ENCODE peak calls at places on chromosomes 11 and 22, in ten cellular contexts. One of them, this sample, is unnamed.

GRCh38 chr11:34546511-34547206 is 33.1 kb upstream of the ELF5 start:
- DNase-seq in pulmonary artery endothelial cell: no peak
- DNase-seq in cardiac fibroblast: no peak
- DNase-seq in heart left ventricle: no peak
- DNase-seq in MCF 10A: no peak
- DNase-seq in stimulated activated CD4-positive, alpha-beta T cell treated with anti-CD3 and anti-CD28 coated beads, Interleukin-12 subunit alpha, Interleukin-12 subunit beta, amount 100 ng/mL, for 4 hours: no peak
- DNase-seq in SHP77: no peak
- DNase-seq in fibroblast of the conjunctiva: no peak
- DNase-seq in amniotic stem cell: no peak
- DNase-seq in fibroblast of lung: no peak
- DNase-seq in this sample: no peak

GRCh38 chr11:62707277-62707771 is at the start of the genes BSCL2 and GNG3:
- DNase-seq in pulmonary artery endothelial cell: no peak
- DNase-seq in cardiac fibroblast: no peak
- DNase-seq in heart left ventricle: peak
- DNase-seq in MCF 10A: no peak
- DNase-seq in stimulated activated CD4-positive, alpha-beta T cell treated with anti-CD3 and anti-CD28 coated beads, Interleukin-12 subunit alpha, Interleukin-12 subunit beta, amount 100 ng/mL, for 4 hours: no peak
- DNase-seq in SHP77: peak
- DNase-seq in fibroblast of the conjunctiva: no peak
- DNase-seq in amniotic stem cell: no peak
- DNase-seq in fibroblast of lung: peak
- DNase-seq in this sample: no peak

GRCh38 chr22:42937164-42937854 is 77.6 kb downstream of the PACSIN2 start:
- DNase-seq in pulmonary artery endothelial cell: no peak
- DNase-seq in cardiac fibroblast: peak
- DNase-seq in heart left ventricle: no peak
- DNase-seq in MCF 10A: peak
- DNase-seq in stimulated activated CD4-positive, alpha-beta T cell treated with anti-CD3 and anti-CD28 coated beads, Interleukin-12 subunit alpha, Interleukin-12 subunit beta, amount 100 ng/mL, for 4 hours: no peak
- DNase-seq in SHP77: no peak
- DNase-seq in fibroblast of the conjunctiva: no peak
- DNase-seq in amniotic stem cell: peak
- DNase-seq in fibroblast of lung: peak
- DNase-seq in this sample: peak

GRCh38 chr22:24107668-24108067 is 73.6 kb upstream of the SUSD2 start:
- DNase-seq in pulmonary artery endothelial cell: peak
- DNase-seq in cardiac fibroblast: peak
- DNase-seq in heart left ventricle: peak
- DNase-seq in MCF 10A: peak
- DNase-seq in stimulated activated CD4-positive, alpha-beta T cell treated with anti-CD3 and anti-CD28 coated beads, Interleukin-12 subunit alpha, Interleukin-12 subunit beta, amount 100 ng/mL, for 4 hours: no peak
- DNase-seq in SHP77: no peak
- DNase-seq in fibroblast of the conjunctiva: peak
- DNase-seq in amniotic stem cell: no peak
- DNase-seq in fibroblast of lung: peak
- DNase-seq in this sample: no peak

GRCh38 chr11:62850911-62851806 is 11.8 kb upstream of the WDR74 start:
- DNase-seq in pulmonary artery endothelial cell: no peak
- DNase-seq in cardiac fibroblast: no peak
- DNase-seq in heart left ventricle: no peak
- DNase-seq in MCF 10A: peak
- DNase-seq in stimulated activated CD4-positive, alpha-beta T cell treated with anti-CD3 and anti-CD28 coated beads, Interleukin-12 subunit alpha, Interleukin-12 subunit beta, amount 100 ng/mL, for 4 hours: no peak
- DNase-seq in SHP77: peak
- DNase-seq in fibroblast of the conjunctiva: no peak
- DNase-seq in amniotic stem cell: no peak
- DNase-seq in fibroblast of lung: no peak
- DNase-seq in this sample: no peak

GRCh38 chr11:88414981-88415391 is 77.5 kb upstream of the CTSC start:
- DNase-seq in pulmonary artery endothelial cell: no peak
- DNase-seq in cardiac fibroblast: no peak
- DNase-seq in heart left ventricle: no peak
- DNase-seq in MCF 10A: peak
- DNase-seq in stimulated activated CD4-positive, alpha-beta T cell treated with anti-CD3 and anti-CD28 coated beads, Interleukin-12 subunit alpha, Interleukin-12 subunit beta, amount 100 ng/mL, for 4 hours: no peak
- DNase-seq in SHP77: no peak
- DNase-seq in fibroblast of the conjunctiva: no peak
- DNase-seq in amniotic stem cell: no peak
- DNase-seq in fibroblast of lung: peak
- DNase-seq in this sample: peak

GRCh38 chr11:777288-778255 is at the start of gene GATD1:
- DNase-seq in pulmonary artery endothelial cell: no peak
- DNase-seq in cardiac fibroblast: peak
- DNase-seq in heart left ventricle: peak
- DNase-seq in MCF 10A: peak
- DNase-seq in stimulated activated CD4-positive, alpha-beta T cell treated with anti-CD3 and anti-CD28 coated beads, Interleukin-12 subunit alpha, Interleukin-12 subunit beta, amount 100 ng/mL, for 4 hours: peak
- DNase-seq in SHP77: peak
- DNase-seq in fibroblast of the conjunctiva: no peak
- DNase-seq in amniotic stem cell: peak
- DNase-seq in fibroblast of lung: peak
- DNase-seq in this sample: peak

GRCh38 chr11:90601261-90601660 is 378.4 kb upstream of the CHORDC1 start:
- DNase-seq in pulmonary artery endothelial cell: no peak
- DNase-seq in cardiac fibroblast: no peak
- DNase-seq in heart left ventricle: no peak
- DNase-seq in MCF 10A: no peak
- DNase-seq in stimulated activated CD4-positive, alpha-beta T cell treated with anti-CD3 and anti-CD28 coated beads, Interleukin-12 subunit alpha, Interleukin-12 subunit beta, amount 100 ng/mL, for 4 hours: no peak
- DNase-seq in SHP77: no peak
- DNase-seq in fibroblast of the conjunctiva: no peak
- DNase-seq in amniotic stem cell: no peak
- DNase-seq in fibroblast of lung: no peak
- DNase-seq in this sample: no peak

GRCh38 chr22:38955926-38956325 is 1.5 kb upstream of the APOBEC3A start:
- DNase-seq in pulmonary artery endothelial cell: no peak
- DNase-seq in cardiac fibroblast: no peak
- DNase-seq in heart left ventricle: no peak
- DNase-seq in MCF 10A: no peak
- DNase-seq in stimulated activated CD4-positive, alpha-beta T cell treated with anti-CD3 and anti-CD28 coated beads, Interleukin-12 subunit alpha, Interleukin-12 subunit beta, amount 100 ng/mL, for 4 hours: no peak
- DNase-seq in SHP77: no peak
- DNase-seq in fibroblast of the conjunctiva: no peak
- DNase-seq in amniotic stem cell: no peak
- DNase-seq in fibroblast of lung: no peak
- DNase-seq in this sample: no peak

GRCh38 chr11:121839821-121840220 is 276.2 kb downstream of the BLID start:
- DNase-seq in pulmonary artery endothelial cell: no peak
- DNase-seq in cardiac fibroblast: peak
- DNase-seq in heart left ventricle: no peak
- DNase-seq in MCF 10A: no peak
- DNase-seq in stimulated activated CD4-positive, alpha-beta T cell treated with anti-CD3 and anti-CD28 coated beads, Interleukin-12 subunit alpha, Interleukin-12 subunit beta, amount 100 ng/mL, for 4 hours: no peak
- DNase-seq in SHP77: no peak
- DNase-seq in fibroblast of the conjunctiva: no peak
- DNase-seq in amniotic stem cell: no peak
- DNase-seq in fibroblast of lung: peak
- DNase-seq in this sample: no peak

GRCh38 chr11:126731526-126731925 is 269.0 kb downstream of the KIRREL3 start:
- DNase-seq in pulmonary artery endothelial cell: no peak
- DNase-seq in cardiac fibroblast: no peak
- DNase-seq in heart left ventricle: no peak
- DNase-seq in MCF 10A: no peak
- DNase-seq in stimulated activated CD4-positive, alpha-beta T cell treated with anti-CD3 and anti-CD28 coated beads, Interleukin-12 subunit alpha, Interleukin-12 subunit beta, amount 100 ng/mL, for 4 hours: no peak
- DNase-seq in SHP77: no peak
- DNase-seq in fibroblast of the conjunctiva: no peak
- DNase-seq in amniotic stem cell: no peak
- DNase-seq in fibroblast of lung: no peak
- DNase-seq in this sample: no peak

GRCh38 chr11:46489668-46490560 is 98.3 kb upstream of the CHRM4 start:
- DNase-seq in pulmonary artery endothelial cell: peak
- DNase-seq in cardiac fibroblast: peak
- DNase-seq in heart left ventricle: no peak
- DNase-seq in MCF 10A: peak
- DNase-seq in stimulated activated CD4-positive, alpha-beta T cell treated with anti-CD3 and anti-CD28 coated beads, Interleukin-12 subunit alpha, Interleukin-12 subunit beta, amount 100 ng/mL, for 4 hours: peak
- DNase-seq in SHP77: peak
- DNase-seq in fibroblast of the conjunctiva: peak
- DNase-seq in amniotic stem cell: no peak
- DNase-seq in fibroblast of lung: peak
- DNase-seq in this sample: peak

GRCh38 chr22:19207902-19208283 is 29.4 kb upstream of the SLC25A1 start:
- DNase-seq in pulmonary artery endothelial cell: no peak
- DNase-seq in cardiac fibroblast: no peak
- DNase-seq in heart left ventricle: no peak
- DNase-seq in MCF 10A: no peak
- DNase-seq in stimulated activated CD4-positive, alpha-beta T cell treated with anti-CD3 and anti-CD28 coated beads, Interleukin-12 subunit alpha, Interleukin-12 subunit beta, amount 100 ng/mL, for 4 hours: no peak
- DNase-seq in SHP77: no peak
- DNase-seq in fibroblast of the conjunctiva: no peak
- DNase-seq in amniotic stem cell: no peak
- DNase-seq in fibroblast of lung: no peak
- DNase-seq in this sample: no peak

GRCh38 chr11:86140334-86140733 is 71.5 kb upstream of the PICALM start:
- DNase-seq in pulmonary artery endothelial cell: no peak
- DNase-seq in cardiac fibroblast: no peak
- DNase-seq in heart left ventricle: no peak
- DNase-seq in MCF 10A: no peak
- DNase-seq in stimulated activated CD4-positive, alpha-beta T cell treated with anti-CD3 and anti-CD28 coated beads, Interleukin-12 subunit alpha, Interleukin-12 subunit beta, amount 100 ng/mL, for 4 hours: no peak
- DNase-seq in SHP77: no peak
- DNase-seq in fibroblast of the conjunctiva: no peak
- DNase-seq in amniotic stem cell: no peak
- DNase-seq in fibroblast of lung: no peak
- DNase-seq in this sample: no peak

This sample was measured in LHCN-M2.